ENCODE peak calls at places on chromosomes 16 and 17, in five cellular contexts. One of them, this sample, is unnamed.

GRCh38 chr16:11162571-11163268 is 93.3 kb downstream of the SOCS1 start:
- DNase-seq in fibroblast of lung: no peak
- DNase-seq in memory B cell: no peak
- DNase-seq in naive B cell: no peak
- DNase-seq in WTC11: no peak
- DNase-seq in this sample: no peak

GRCh38 chr16:54462151-54462651 is 175.6 kb upstream of the IRX3 start:
- DNase-seq in WTC11: no peak
- DNase-seq in naive B cell: no peak
- DNase-seq in fibroblast of lung: no peak
- DNase-seq in memory B cell: no peak
- DNase-seq in this sample: peak

GRCh38 chr17:29584452-29585079 is 4.9 kb downstream of the GIT1 start:
- DNase-seq in naive B cell: no peak
- DNase-seq in fibroblast of lung: no peak
- DNase-seq in WTC11: no peak
- DNase-seq in memory B cell: no peak
- DNase-seq in this sample: no peak

GRCh38 chr17:68646626-68647526 is 45.7 kb upstream of the FAM20A start:
- DNase-seq in naive B cell: no peak
- DNase-seq in WTC11: no peak
- DNase-seq in fibroblast of lung: peak
- DNase-seq in memory B cell: no peak
- DNase-seq in this sample: no peak

GRCh38 chr17:50539762-50540440 is 7.1 kb upstream of the SPATA20 start:
- DNase-seq in naive B cell: no peak
- DNase-seq in fibroblast of lung: no peak
- DNase-seq in memory B cell: no peak
- DNase-seq in WTC11: peak
- DNase-seq in this sample: no peak

GRCh38 chr17:41486809-41487530 is 2.7 kb downstream of the KRT36 start:
- DNase-seq in WTC11: peak
- DNase-seq in memory B cell: peak
- DNase-seq in fibroblast of lung: no peak
- DNase-seq in naive B cell: no peak
- DNase-seq in this sample: no peak

GRCh38 chr17:14298221-14298994 is 2.5 kb upstream of the HS3ST3B1 start:
- DNase-seq in fibroblast of lung: no peak
- DNase-seq in WTC11: no peak
- DNase-seq in naive B cell: no peak
- DNase-seq in memory B cell: no peak
- DNase-seq in this sample: no peak

GRCh38 chr16:85554114-85554790 is 58.9 kb upstream of the GSE1 start:
- DNase-seq in naive B cell: peak
- DNase-seq in memory B cell: peak
- DNase-seq in fibroblast of lung: peak
- DNase-seq in WTC11: no peak
- DNase-seq in this sample: peak

GRCh38 chr17:47862621-47863440 is 11.9 kb upstream of the SP6 start:
- DNase-seq in WTC11: no peak
- DNase-seq in naive B cell: no peak
- DNase-seq in fibroblast of lung: peak
- DNase-seq in memory B cell: no peak
- DNase-seq in this sample: peak

GRCh38 chr17:34981538-34982241 is 1.4 kb downstream of the LIG3 start:
- DNase-seq in naive B cell: no peak
- DNase-seq in memory B cell: no peak
- DNase-seq in WTC11: no peak
- DNase-seq in fibroblast of lung: peak
- DNase-seq in this sample: no peak

GRCh38 chr16:74320707-74321106 is 24.1 kb downstream of the PSMD7 start:
- DNase-seq in WTC11: no peak
- DNase-seq in fibroblast of lung: no peak
- DNase-seq in naive B cell: no peak
- DNase-seq in memory B cell: no peak
- DNase-seq in this sample: no peak

GRCh38 chr17:47970725-47971511 is at the start of gene CDK5RAP3:
- DNase-seq in memory B cell: peak
- DNase-seq in WTC11: peak
- DNase-seq in naive B cell: peak
- DNase-seq in fibroblast of lung: peak
- DNase-seq in this sample: peak

GRCh38 chr17:63546308-63547082 is 3.8 kb upstream of the DCAF7 start:
- DNase-seq in naive B cell: no peak
- DNase-seq in fibroblast of lung: no peak
- DNase-seq in memory B cell: no peak
- DNase-seq in WTC11: no peak
- DNase-seq in this sample: no peak

GRCh38 chr17:65121916-65122821 is 15.0 kb upstream of the RGS9 start:
- DNase-seq in memory B cell: no peak
- DNase-seq in naive B cell: no peak
- DNase-seq in WTC11: no peak
- DNase-seq in fibroblast of lung: no peak
- DNase-seq in this sample: no peak

GRCh38 chr16:50196736-50197135 is 43.6 kb downstream of the TENT4B start:
- DNase-seq in naive B cell: no peak
- DNase-seq in WTC11: no peak
- DNase-seq in fibroblast of lung: peak
- DNase-seq in memory B cell: no peak
- DNase-seq in this sample: no peak

GRCh38 chr16:56753410-56753809 is 23.5 kb downstream of the NUP93 start:
- DNase-seq in memory B cell: no peak
- DNase-seq in WTC11: no peak
- DNase-seq in fibroblast of lung: no peak
- DNase-seq in naive B cell: no peak
- DNase-seq in this sample: no peak

GRCh38 chr17:27414271-27414670 is 42.0 kb upstream of the KSR1 start:
- DNase-seq in naive B cell: no peak
- DNase-seq in WTC11: no peak
- DNase-seq in fibroblast of lung: peak
- DNase-seq in memory B cell: no peak
- DNase-seq in this sample: no peak

GRCh38 chr16:69567031-69567680 is 1.4 kb downstream of the NFAT5 start:
- DNase-seq in naive B cell: peak
- DNase-seq in memory B cell: peak
- DNase-seq in WTC11: no peak
- DNase-seq in fibroblast of lung: no peak
- DNase-seq in this sample: peak

GRCh38 chr17:2058521-2059124 is 3.7 kb downstream of the HIC1 start:
- DNase-seq in fibroblast of lung: peak
- DNase-seq in WTC11: peak
- DNase-seq in memory B cell: peak
- DNase-seq in naive B cell: peak
- DNase-seq in this sample: peak

GRCh38 chr16:53090591-53091507 is 36.1 kb downstream of the CHD9 start:
- DNase-seq in WTC11: no peak
- DNase-seq in memory B cell: no peak
- DNase-seq in fibroblast of lung: peak
- DNase-seq in naive B cell: no peak
- DNase-seq in this sample: peak

GRCh38 chr17:56297142-56297541 is 143.9 kb downstream of the ANKFN1 start:
- DNase-seq in WTC11: no peak
- DNase-seq in memory B cell: no peak
- DNase-seq in naive B cell: no peak
- DNase-seq in fibroblast of lung: peak
- DNase-seq in this sample: no peak

GRCh38 chr17:76481091-76481655 is 13.8 kb downstream of the AANAT start:
- DNase-seq in fibroblast of lung: no peak
- DNase-seq in memory B cell: peak
- DNase-seq in naive B cell: peak
- DNase-seq in WTC11: no peak
- DNase-seq in this sample: no peak

GRCh38 chr16:9318764-9319163 is 227.3 kb downstream of the HAPSTR1 start:
- DNase-seq in naive B cell: no peak
- DNase-seq in fibroblast of lung: no peak
- DNase-seq in WTC11: no peak
- DNase-seq in memory B cell: no peak
- DNase-seq in this sample: no peak

GRCh38 chr17:78378225-78379133 is at the start of gene PGS1:
- DNase-seq in fibroblast of lung: peak
- DNase-seq in naive B cell: peak
- DNase-seq in memory B cell: peak
- DNase-seq in WTC11: peak
- DNase-seq in this sample: peak

GRCh38 chr16:49921791-49922456 is 66.0 kb upstream of the ZNF423 start:
- DNase-seq in fibroblast of lung: peak
- DNase-seq in memory B cell: no peak
- DNase-seq in naive B cell: peak
- DNase-seq in WTC11: peak
- DNase-seq in this sample: peak

GRCh38 chr17:38730526-38731379 is 612 bp downstream of the CISD3 start:
- DNase-seq in fibroblast of lung: peak
- DNase-seq in WTC11: peak
- DNase-seq in memory B cell: no peak
- DNase-seq in naive B cell: no peak
- DNase-seq in this sample: no peak

GRCh38 chr17:56699186-56699895 is 105.8 kb downstream of the NOG start:
- DNase-seq in naive B cell: no peak
- DNase-seq in fibroblast of lung: peak
- DNase-seq in memory B cell: no peak
- DNase-seq in WTC11: peak
- DNase-seq in this sample: peak

GRCh38 chr17:2214047-2214717 is 89.4 kb downstream of the SMG6 start:
- DNase-seq in naive B cell: no peak
- DNase-seq in memory B cell: no peak
- DNase-seq in WTC11: no peak
- DNase-seq in fibroblast of lung: peak
- DNase-seq in this sample: peak

GRCh38 chr16:13926507-13926906 is 6.6 kb downstream of the ERCC4 start:
- DNase-seq in WTC11: no peak
- DNase-seq in memory B cell: no peak
- DNase-seq in fibroblast of lung: no peak
- DNase-seq in naive B cell: no peak
- DNase-seq in this sample: no peak

GRCh38 chr16:72400257-72401078 is 228.5 kb upstream of the PMFBP1 start:
- DNase-seq in memory B cell: peak
- DNase-seq in naive B cell: peak
- DNase-seq in fibroblast of lung: peak
- DNase-seq in WTC11: peak
- DNase-seq in this sample: peak

GRCh38 chr16:30367349-30368009 is 2.8 kb downstream of the TBC1D10B start:
- DNase-seq in memory B cell: no peak
- DNase-seq in fibroblast of lung: no peak
- DNase-seq in WTC11: no peak
- DNase-seq in naive B cell: no peak
- DNase-seq in this sample: no peak

GRCh38 chr16:78045865-78046581 is 23.7 kb downstream of the CLEC3A start:
- DNase-seq in WTC11: peak
- DNase-seq in fibroblast of lung: peak
- DNase-seq in memory B cell: no peak
- DNase-seq in naive B cell: no peak
- DNase-seq in this sample: peak

GRCh38 chr16:79299154-79299799 is 301.3 kb downstream of the MAF start:
- DNase-seq in fibroblast of lung: no peak
- DNase-seq in memory B cell: no peak
- DNase-seq in naive B cell: no peak
- DNase-seq in WTC11: peak
- DNase-seq in this sample: no peak

GRCh38 chr16:17451835-17452234 is 18.9 kb downstream of the XYLT1 start:
- DNase-seq in naive B cell: peak
- DNase-seq in memory B cell: no peak
- DNase-seq in WTC11: no peak
- DNase-seq in fibroblast of lung: no peak
- DNase-seq in this sample: no peak

GRCh38 chr17:71966055-71966454 is 154.8 kb upstream of the SOX9 start:
- DNase-seq in naive B cell: no peak
- DNase-seq in memory B cell: no peak
- DNase-seq in fibroblast of lung: no peak
- DNase-seq in WTC11: no peak
- DNase-seq in this sample: no peak

GRCh38 chr16:12078405-12079245 is 102.1 kb downstream of the SNX29 start:
- DNase-seq in fibroblast of lung: no peak
- DNase-seq in naive B cell: no peak
- DNase-seq in WTC11: no peak
- DNase-seq in memory B cell: no peak
- DNase-seq in this sample: no peak